ENCODE peak calls at places on chromosomes 4 and X, in five cellular contexts. P is activated CD8-positive, alpha-beta T cell treated with anti-CD3 and anti-CD28 coated beads, Interleukin-2, amount 10 ng/mL, durations not matched to agents 7 days and 5 days; C is stimulated activated CD8-positive, alpha-beta memory T cell treated with anti-CD3 and anti-CD28 coated beads, Interleukin-4, amount 100 ng/mL, for 1 hour; X is memory B cell; Z is nephron progenitor cell. Y is an unnamed sample.

GRCh38 chr4:99300934-99301333 is 10.1 kb upstream of the ADH1A start:
- DNase-seq in C (no peak), P (no peak), Z (no peak), X (no peak), Y (no peak)

GRCh38 chrX:133943507-133943906 is 41.9 kb downstream of the GPC3 start:
- DNase-seq in P (no peak), C (no peak), Z (no peak), X (no peak), Y (no peak)

GRCh38 chr4:73653695-73654106 is 33.5 kb upstream of the RASSF6 start:
- DNase-seq in P (no peak), X (peak; percentile 20), Z (no peak), C (no peak), Y (no peak)

GRCh38 chr4:75729836-75730235 is 5.5 kb downstream of the USO1 start:
- DNase-seq in Z (no peak), C (no peak), P (no peak), X (no peak), Y (no peak)

GRCh38 chr4:124940387-124940786 is 227.9 kb upstream of the ANKRD50 start:
- DNase-seq in C (no peak), Z (no peak), X (no peak), P (no peak), Y (no peak)

GRCh38 chr4:2817701-2818350 is 24.9 kb downstream of the SH3BP2 start:
- DNase-seq in Z (peak; percentile 64), X (no peak), C (no peak), P (no peak), Y (no peak)

GRCh38 chr4:1608821-1609500 is 75.2 kb downstream of the FAM53A start:
- DNase-seq in C (no peak), Z (no peak), X (no peak), P (no peak), Y (no peak)

GRCh38 chrX:129777218-129777768 is 2.5 kb upstream of the SASH3 start:
- DNase-seq in C (no peak), X (no peak), P (peak; percentile 81), Z (no peak), Y (no peak)

GRCh38 chr4:20954541-20954940 is 254.3 kb downstream of the PACRGL start:
- DNase-seq in X (no peak), C (no peak), P (no peak), Z (no peak), Y (no peak)

GRCh38 chr4:71232846-71233245 is 106.0 kb upstream of the SLC4A4 start:
- DNase-seq in P (no peak), Z (no peak), X (no peak), C (no peak), Y (no peak)

GRCh38 chr4:11313157-11313943 is 115.3 kb downstream of the HS3ST1 start:
- DNase-seq in X (no peak), Z (no peak), P (no peak), C (no peak), Y (no peak)

GRCh38 chr4:2417765-2418651 is at the start of gene ZFYVE28:
- DNase-seq in Z (no peak), P (no peak), X (peak; percentile 72), C (no peak), Y (no peak)

GRCh38 chr4:145557720-145558119 is 61.5 kb upstream of the MMAA start:
- DNase-seq in X (peak; percentile 33), C (peak; percentile 3), P (peak; percentile 63), Z (peak; percentile 51), Y (no peak)

GRCh38 chr4:18021470-18021719 is 160 bp downstream of the LCORL start:
- DNase-seq in X (no peak), Z (no peak), C (no peak), P (no peak), Y (no peak)

GRCh38 chr4:105415281-105415744 is 58.5 kb downstream of the PPA2 start:
- DNase-seq in P (no peak), Z (no peak), C (no peak), X (no peak), Y (no peak)

GRCh38 chr4:76306882-76307669 is 543 bp downstream of the STBD1 start:
- DNase-seq in Z (peak; percentile 65), X (no peak), P (peak; percentile 36), C (no peak), Y (no peak)

GRCh38 chr4:38562751-38563198 is 101.2 kb upstream of the KLF3 start:
- DNase-seq in P (no peak), C (no peak), X (no peak), Z (no peak), Y (no peak)

GRCh38 chrX:77431227-77431626 is 16.0 kb upstream of the FGF16 start:
- DNase-seq in X (no peak), Z (no peak), P (no peak), C (no peak), Y (no peak)

GRCh38 chrX:112731793-112732192 is 52.1 kb upstream of the LHFPL1 start:
- DNase-seq in X (no peak), C (no peak), Z (no peak), P (no peak), Y (no peak)

GRCh38 chr4:36235306-36235705 is 9.0 kb downstream of the ARAP2 start:
- DNase-seq in Z (no peak), C (no peak), P (no peak), X (no peak), Y (no peak)

GRCh38 chr4:4985844-4986243 is 33.4 kb downstream of the CYTL1 start:
- DNase-seq in X (no peak), P (no peak), Z (no peak), C (no peak), Y (no peak)

GRCh38 chr4:82433791-82434190 is 3.4 kb downstream of the ENOPH1 start:
- DNase-seq in X (no peak), C (no peak), Z (no peak), P (no peak), Y (no peak)

Y was measured in esophagus squamous epithelium.